ENCODE peak calls at places on chromosomes 2 and 18, in ten cellular contexts. Z is CD4-positive, alpha-beta T cell; I is ecto neural progenitor cell; M is HCEC 1CT; U is BE2C; T is stimulated activated CD4-positive, alpha-beta T cell treated with anti-CD3 and anti-CD28 coated beads, Interleukin-15, amount 100 ng/mL, for 1 hour; W is endodermal cell; P is anterior cingulate cortex; J is HuH-7.5; K is iris pigment epithelial cell. R is an unnamed sample.

GRCh38 chr2:120251863-120252206 is 817 bp upstream of the RALB start:
- DNase-seq in K (no peak), P (no peak), J (no peak), T (no peak), Z (no peak), W (no peak), I (no peak), U (no peak), M (no peak), R (no peak)

GRCh38 chr2:105179469-105180372 is 61.8 kb upstream of the GPR45 start:
- DNase-seq in W (peak), T (no peak), U (peak), J (peak), P (no peak), Z (no peak), M (peak), I (no peak), K (peak), R (no peak)

GRCh38 chr2:127726158-127726880 is 25.0 kb downstream of the SFT2D3 start:
- DNase-seq in T (no peak), M (no peak), U (no peak), K (no peak), J (no peak), W (no peak), P (no peak), Z (no peak), I (no peak), R (no peak)

GRCh38 chr2:30266051-30266621 is 34.8 kb downstream of the LBH start:
- DNase-seq in W (peak), Z (peak), I (no peak), M (no peak), P (no peak), U (no peak), K (no peak), J (no peak), T (peak), R (no peak)

GRCh38 chr2:43070676-43071491 is 155.5 kb downstream of the ZFP36L2 start:
- DNase-seq in K (no peak), W (no peak), U (no peak), J (no peak), P (no peak), I (peak), M (no peak), T (no peak), Z (no peak), R (no peak)

GRCh38 chr2:134240061-134240460 is 13.8 kb upstream of the MGAT5 start:
- DNase-seq in Z (no peak), W (no peak), K (no peak), M (peak), I (no peak), J (no peak), P (no peak), T (no peak), U (no peak), R (no peak)

GRCh38 chr2:145203931-145204330 is 684.0 kb upstream of the ZEB2 start:
- DNase-seq in J (no peak), I (no peak), M (no peak), K (no peak), W (no peak), Z (no peak), U (no peak), P (no peak), T (no peak), R (no peak)

GRCh38 chr2:201798252-201798918 is 8.0 kb upstream of the CDK15 start:
- DNase-seq in Z (no peak), T (no peak), M (peak), I (no peak), P (no peak), K (peak), J (no peak), U (no peak), W (no peak), R (no peak)

GRCh38 chr18:64872710-64873458 is 724.0 kb upstream of the LINC00305 start:
- DNase-seq in W (no peak), I (no peak), M (no peak), K (no peak), T (no peak), P (no peak), Z (no peak), U (no peak), J (no peak), R (no peak)

GRCh38 chr2:11022874-11023273 is 111.1 kb downstream of the KCNF1 start:
- DNase-seq in P (no peak), U (no peak), T (no peak), M (no peak), W (peak), I (peak), K (no peak), J (no peak), Z (no peak), R (no peak)

GRCh38 chr2:107685587-107685986 is 141.1 kb upstream of the RGPD4 start:
- DNase-seq in Z (no peak), T (no peak), M (no peak), P (no peak), I (no peak), U (no peak), J (no peak), K (no peak), W (no peak), R (no peak)